ENCODE peak calls at places on chromosomes 16 and 17, in ten cellular contexts. T is stomach, Z is HepG2, B is Panc1, N is spleen, Y is HCT116, U is GM23338, A is breast epithelium, P is prostate gland, E is HL-60. F is an unnamed sample.

GRCh38 chr17:40306395-40306794 is 2.6 kb upstream of the RARA start:
- DNase-seq in P (no peak), Z (no peak), N (no peak), U (no peak), Y (no peak), B (no peak), A (no peak), E (no peak), T (no peak), F (no peak)

GRCh38 chr17:50028207-50029120 is 27.4 kb upstream of the ITGA3 start:
- DNase-seq in P (no peak), E (no peak), N (no peak), T (no peak), U (peak; percentile 83), B (no peak), A (peak; percentile 90), Z (no peak), Y (no peak), F (no peak)

GRCh38 chr16:88747588-88748301 is 37.3 kb downstream of the PIEZO1 start:
- DNase-seq in Z (peak; percentile 66), T (peak; percentile 36), A (no peak), U (peak; percentile 83), B (no peak), P (no peak), E (peak; percentile 38), Y (peak; percentile 67), N (no peak), F (no peak)

GRCh38 chr16:31429314-31429713 is 1.2 kb upstream of the COX6A2 start:
- DNase-seq in A (no peak), T (no peak), Z (no peak), B (no peak), N (no peak), Y (no peak), U (no peak), E (no peak), P (no peak), F (peak; percentile 17)

GRCh38 chr16:51393381-51394005 is 242.4 kb upstream of the SALL1 start:
- DNase-seq in T (no peak), A (no peak), B (peak; percentile 15), U (no peak), Z (no peak), Y (no peak), P (no peak), E (no peak), N (no peak), F (no peak)

GRCh38 chr16:68458101-68458500 is 9.8 kb upstream of the SMPD3 start:
- DNase-seq in U (no peak), T (no peak), B (no peak), Z (no peak), Y (no peak), A (no peak), N (no peak), E (no peak), P (no peak), F (no peak)

GRCh38 chr17:15381707-15382106 is 40.3 kb upstream of the TEKT3 start:
- DNase-seq in T (no peak), U (no peak), P (no peak), B (no peak), Z (no peak), A (no peak), E (no peak), N (no peak), Y (no peak), F (no peak)

GRCh38 chr17:65294184-65294719 is 157.1 kb downstream of the RGS9 start:
- DNase-seq in Z (peak; percentile 68), E (peak; percentile 4), T (peak; percentile 69), U (peak; percentile 86), P (peak; percentile 51), B (peak; percentile 18), A (peak; percentile 26), Y (peak; percentile 72), N (no peak), F (peak; percentile 76)

GRCh38 chr17:76696763-76697701 is 13.7 kb downstream of the MXRA7 start:
- DNase-seq in A (no peak), N (peak; percentile 88), B (no peak), U (no peak), P (no peak), Y (no peak), Z (peak; percentile 66), T (no peak), E (no peak), F (no peak)

GRCh38 chr17:72390675-72391501 is 270.1 kb downstream of the SOX9 start:
- DNase-seq in E (no peak), U (no peak), T (no peak), N (no peak), P (no peak), A (no peak), Y (no peak), B (no peak), Z (no peak), F (no peak)

GRCh38 chr17:4617090-4617489 is 24.4 kb downstream of the ALOX15 start:
- DNase-seq in Y (no peak), Z (no peak), N (no peak), T (no peak), A (no peak), B (no peak), P (no peak), U (no peak), E (no peak), F (no peak)

GRCh38 chr16:67565470-67566100 is 3.3 kb downstream of the CTCF start:
- DNase-seq in T (no peak), Z (no peak), U (no peak), N (no peak), P (no peak), A (no peak), B (no peak), Y (no peak), E (no peak), F (peak; percentile 10)

GRCh38 chr16:84730406-84731106 is 30.8 kb downstream of the USP10 start:
- DNase-seq in T (peak; percentile 63), N (no peak), P (peak; percentile 85), U (peak; percentile 71), A (peak; percentile 76), B (no peak), Y (peak; percentile 75), E (no peak), Z (peak; percentile 74), F (peak; percentile 87)

GRCh38 chr17:9767432-9767991 is 23.9 kb downstream of the DHRS7C start:
- DNase-seq in N (no peak), P (no peak), T (no peak), Y (no peak), E (no peak), A (no peak), B (no peak), Z (no peak), U (no peak), F (no peak)

GRCh38 chr17:79921411-79922160 is 82.3 kb upstream of the CBX4 start:
- DNase-seq in T (no peak), B (no peak), P (no peak), Z (no peak), E (no peak), A (no peak), N (no peak), U (no peak), Y (no peak), F (no peak)

GRCh38 chr17:38415250-38416194 is 12.7 kb upstream of the ARHGAP23 start:
- DNase-seq in B (no peak), N (no peak), Y (peak; percentile 23), U (peak; percentile 87), E (peak; percentile 94), T (no peak), A (no peak), P (no peak), Z (peak; percentile 59), F (no peak)

GRCh38 chr17:33725675-33726271 is 432.7 kb upstream of the ASIC2 start:
- DNase-seq in U (peak; percentile 81), Z (peak; percentile 24), T (peak; percentile 31), B (no peak), Y (no peak), P (no peak), E (peak; percentile 5), N (no peak), A (no peak), F (no peak)

GRCh38 chr16:57548424-57548823 is 6.0 kb downstream of the ADGRG5 start:
- DNase-seq in B (no peak), P (no peak), T (no peak), N (no peak), Y (no peak), E (no peak), U (no peak), A (no peak), Z (no peak), F (no peak)

GRCh38 chr16:57540387-57540786 is 2.1 kb upstream of the ADGRG5 start:
- DNase-seq in T (peak; percentile 14), U (no peak), E (no peak), P (no peak), Z (no peak), N (peak; percentile 59), A (peak; percentile 16), Y (no peak), B (no peak), F (no peak)

GRCh38 chr16:57541754-57542435 is 548 bp upstream of the ADGRG5 start:
- DNase-seq in N (peak; percentile 72), Z (no peak), U (no peak), T (no peak), A (no peak), P (no peak), B (no peak), E (no peak), Y (no peak), F (no peak)

GRCh38 chr16:57540906-57541753 is 1.3 kb upstream of the ADGRG5 start:
- DNase-seq in A (peak; percentile 28), T (peak; percentile 25), B (no peak), E (no peak), U (no peak), Z (no peak), Y (no peak), N (peak; percentile 71), P (no peak), F (no peak)

GRCh38 chr16:57544129-57544653 is 1.7 kb downstream of the ADGRG5 start:
- DNase-seq in U (no peak), T (no peak), Z (no peak), B (no peak), E (peak; percentile 91), P (no peak), Y (no peak), A (peak; percentile 16), N (peak; percentile 80), F (no peak)
- TF ChIP-seq POLR2AphosphoS5 in U (no peak), T (no peak), Z (no peak), B (no peak), E (peak; percentile 96), P (no peak), Y (no peak), A (no peak), N (peak; percentile 57), F (no peak)

GRCh38 chr17:81285179-81285878 is 9.8 kb downstream of the SLC38A10 start:
- DNase-seq in Z (no peak), A (no peak), Y (no peak), U (no peak), B (no peak), T (peak; percentile 56), N (peak; percentile 95), P (no peak), E (peak; percentile 82), F (peak; percentile 88)
- TF ChIP-seq CTCF in Z (no peak), A (no peak), Y (no peak), U (no peak), B (no peak), T (no peak), N (no peak), P (no peak), E (no peak), F (no peak)

GRCh38 chr17:77828749-77829539 is 129.6 kb upstream of the TNRC6C start:
- DNase-seq in Y (no peak), N (peak; percentile 33), T (no peak), A (no peak), U (no peak), E (no peak), B (no peak), P (no peak), Z (no peak), F (peak; percentile 25)
- TF ChIP-seq POLR2AphosphoS5 in Y (no peak), N (no peak), T (no peak), A (no peak), U (no peak), E (no peak), B (no peak), P (no peak), Z (no peak), F (no peak)

GRCh38 chr17:8187517-8188407 is 2.2 kb downstream of the BORCS6 start:
- DNase-seq in Y (peak; percentile 99), B (peak; percentile 100), N (peak; percentile 88), A (peak; percentile 90), T (peak; percentile 95), E (peak; percentile 75), Z (peak; percentile 99), P (peak; percentile 81), U (peak; percentile 98), F (peak; percentile 97)
- TF ChIP-seq CTCF in Y (no peak), B (peak; percentile 11), N (no peak), A (no peak), T (no peak), E (no peak), Z (peak; percentile 52), P (no peak), U (no peak), F (no peak)

F was measured in sigmoid colon.